ENCODE peak calls at places on chromosomes 2 and 18, in five cellular contexts. L, K, Z, F and P are unnamed samples.

GRCh38 chr18:23146861-23147469 is 11.7 kb downstream of the CABLES1 start:
- DNase-seq in K (no peak), L (no peak), F (peak), Z (no peak), P (no peak)

GRCh38 chr2:226172939-226173338 is 626.7 kb downstream of the IRS1 start:
- DNase-seq in K (no peak), Z (no peak), F (no peak), L (no peak), P (no peak)

GRCh38 chr2:83689402-83689801 is 769.7 kb downstream of the SUCLG1 start:
- DNase-seq in L (no peak), K (no peak), F (no peak), Z (no peak), P (no peak)

GRCh38 chr2:135791418-135792190 is 45.4 kb downstream of the LCT start:
- DNase-seq in K (peak), L (no peak), Z (no peak), F (no peak), P (no peak)

GRCh38 chr2:127560201-127560928 is 24.9 kb downstream of the MYO7B start:
- DNase-seq in F (peak), K (no peak), L (peak), Z (no peak), P (no peak)

GRCh38 chr2:75994759-75995158 is 284.0 kb upstream of the GCFC2 start:
- DNase-seq in Z (no peak), K (no peak), L (no peak), F (peak), P (no peak)

GRCh38 chr2:39464867-39465266 is 27.8 kb upstream of the MAP4K3 start:
- DNase-seq in L (no peak), Z (no peak), F (no peak), K (no peak), P (no peak)

GRCh38 chr2:186533717-186534116 is 47.7 kb downstream of the ZC3H15 start:
- DNase-seq in K (no peak), F (peak), Z (no peak), L (no peak), P (no peak)

GRCh38 chr2:144156736-144157645 is 362.9 kb downstream of the ZEB2 start:
- DNase-seq in K (no peak), F (no peak), Z (no peak), L (no peak), P (no peak)

GRCh38 chr2:53475766-53476165 is 291.8 kb upstream of the CHAC2 start:
- DNase-seq in F (no peak), L (no peak), Z (no peak), K (no peak), P (no peak)

GRCh38 chr2:190800528-190800927 is 80.1 kb upstream of the GLS start:
- DNase-seq in L (no peak), K (no peak), F (no peak), Z (no peak), P (no peak)

GRCh38 chr2:219460424-219460926 is 25.8 kb downstream of the SPEG start:
- DNase-seq in K (peak), F (no peak), Z (no peak), L (no peak), P (no peak)

GRCh38 chr18:11872479-11873136 is 21.4 kb downstream of the CHMP1B start:
- DNase-seq in Z (no peak), F (peak), K (peak), L (peak), P (no peak)

GRCh38 chr2:8821276-8822217 is 15.9 kb downstream of the KIDINS220 start:
- DNase-seq in Z (no peak), K (no peak), L (no peak), F (peak), P (no peak)

GRCh38 chr2:84723831-84724230 is 157.1 kb downstream of the TRABD2A start:
- DNase-seq in L (no peak), F (no peak), Z (no peak), K (peak), P (no peak)

GRCh38 chr18:48042431-48042830 is 112.0 kb upstream of the SMAD2 start:
- DNase-seq in F (no peak), K (no peak), Z (no peak), L (no peak), P (no peak)

GRCh38 chr2:120763931-120764330 is 28.3 kb downstream of the GLI2 start:
- DNase-seq in F (no peak), L (no peak), Z (no peak), K (no peak), P (no peak)

GRCh38 chr2:16275131-16275530 is 334.8 kb downstream of the MYCN start:
- DNase-seq in Z (no peak), L (no peak), F (no peak), K (no peak), P (no peak)

GRCh38 chr2:152468832-152469692 is 134.1 kb downstream of the FMNL2 start:
- DNase-seq in Z (no peak), L (no peak), K (peak), F (no peak), P (no peak)

GRCh38 chr2:149991576-149991975 is 404.0 kb upstream of the MMADHC start:
- DNase-seq in L (no peak), K (no peak), F (peak), Z (no peak), P (no peak)

GRCh38 chr2:12265646-12266045 is 451.1 kb upstream of the TRIB2 start:
- DNase-seq in F (no peak), L (no peak), K (no peak), Z (no peak), P (no peak)

GRCh38 chr2:190791983-190792575 is 88.5 kb upstream of the GLS start:
- DNase-seq in L (no peak), Z (no peak), F (no peak), K (no peak), P (no peak)

GRCh38 chr2:36708119-36708741 is 11.7 kb downstream of the VIT start:
- DNase-seq in K (peak), Z (no peak), L (no peak), F (no peak), P (no peak)

GRCh38 chr2:128465246-128466170 is 146.8 kb upstream of the HS6ST1 start:
- DNase-seq in F (no peak), L (peak), Z (no peak), K (peak), P (no peak)

GRCh38 chr2:198546091-198546490 is 741.7 kb downstream of the PLCL1 start:
- DNase-seq in F (peak), L (no peak), Z (no peak), K (no peak), P (no peak)

GRCh38 chr2:48728827-48729226 is 26.7 kb downstream of the LHCGR start:
- DNase-seq in F (no peak), Z (no peak), K (no peak), L (no peak), P (no peak)

GRCh38 chr2:163198007-163198406 is 359.4 kb upstream of the KCNH7 start:
- DNase-seq in F (no peak), K (no peak), Z (no peak), L (no peak), P (no peak)

GRCh38 chr2:236171213-236172201 is 3.3 kb upstream of the GBX2 start:
- DNase-seq in K (no peak), Z (no peak), F (no peak), L (no peak), P (no peak)

GRCh38 chr18:57768557-57769326 is 34.4 kb downstream of the ATP8B1 start:
- DNase-seq in K (no peak), F (no peak), Z (no peak), L (no peak), P (no peak)

DNA sequence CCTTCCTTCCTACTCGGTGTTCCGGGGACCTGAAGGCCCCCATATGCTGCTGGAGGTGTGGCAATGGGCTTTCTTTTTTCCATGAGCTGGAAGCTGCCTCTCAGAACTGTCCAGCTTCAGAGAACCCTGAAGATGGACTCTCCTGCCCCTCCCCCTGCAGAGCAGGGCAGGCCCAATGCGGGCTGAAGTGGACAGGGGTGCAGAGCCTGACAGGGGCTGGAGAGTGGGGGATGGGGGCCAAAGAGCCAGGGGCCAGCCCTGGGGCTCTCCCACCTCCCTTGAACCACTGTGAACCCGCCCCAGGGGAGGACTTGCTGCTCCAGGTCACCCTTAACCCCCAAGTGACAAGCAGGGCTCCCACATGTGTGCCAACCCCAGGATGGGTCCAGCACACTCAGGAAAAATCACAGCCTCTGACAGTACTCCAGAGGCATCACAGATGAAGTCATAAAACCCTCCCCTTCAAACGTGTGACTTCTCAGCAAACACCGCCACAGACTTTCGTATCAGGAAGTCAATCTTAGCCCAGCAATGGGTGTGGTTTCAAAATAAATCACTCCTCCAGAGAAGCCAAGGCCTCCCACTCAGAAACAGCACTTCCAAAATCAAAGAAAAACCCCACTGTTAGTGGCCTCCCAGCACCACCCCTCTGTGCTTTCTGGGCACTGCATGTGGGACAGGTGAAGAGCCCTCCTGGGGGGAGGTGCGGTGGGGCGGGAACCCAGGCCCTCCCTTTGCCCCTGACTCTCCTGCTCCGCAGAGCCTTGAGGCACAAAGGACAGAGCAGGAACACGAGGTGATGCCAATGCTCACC is 135.8 kb downstream of the HDAC4 start:
- DNase-seq in Z (peak), L (peak), F (no peak), K (no peak), P (peak)
- TF ChIP-seq POLR2AphosphoS5 in Z (no peak), L (peak), F (no peak), K (peak), P (no peak)

DNA sequence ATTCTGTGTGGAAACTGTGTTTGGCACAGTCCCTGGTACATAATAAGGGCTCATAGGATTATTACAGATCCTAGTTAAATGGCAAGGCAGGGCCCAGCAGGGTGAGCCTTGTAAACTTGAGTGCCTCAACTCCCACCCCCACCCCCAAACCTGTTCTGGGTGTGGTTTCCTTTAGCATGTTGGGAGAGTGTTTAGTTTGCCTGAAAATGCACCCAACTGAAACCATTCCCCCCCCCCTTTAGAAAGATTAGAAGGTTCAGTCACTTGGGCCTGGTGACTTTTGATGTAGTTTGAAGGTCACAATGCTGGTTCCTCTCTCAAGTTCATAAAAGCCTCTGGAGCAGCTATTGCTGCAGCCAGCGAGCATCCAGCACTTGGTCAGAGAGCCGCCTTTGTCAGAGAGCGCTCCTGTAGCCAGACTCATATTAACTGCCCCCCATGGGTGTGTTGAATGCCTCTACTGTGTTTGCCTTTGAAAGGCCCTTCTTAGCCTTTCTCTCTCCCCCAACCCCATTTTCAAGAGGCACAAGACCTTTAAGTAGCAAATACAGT is 113.7 kb downstream of the SPTBN1 start:
- DNase-seq in K (no peak), Z (no peak), F (no peak), L (peak), P (no peak)
- TF ChIP-seq POLR2A in K (no peak), Z (peak), F (peak), L (no peak), P (peak)

GRCh38 chr2:238776003-238776640 is 71.8 kb upstream of the TWIST2 start:
- DNase-seq in K (peak), Z (no peak), L (no peak), F (no peak), P (no peak)

GRCh38 chr2:238775591-238775990 is 72.3 kb upstream of the TWIST2 start:
- DNase-seq in F (no peak), Z (no peak), L (no peak), K (peak), P (no peak)

GRCh38 chr2:238773472-238773871 is 74.4 kb upstream of the TWIST2 start:
- DNase-seq in L (no peak), F (no peak), Z (no peak), K (peak), P (no peak)

GRCh38 chr2:238774980-238775509 is 72.8 kb upstream of the TWIST2 start:
- DNase-seq in K (no peak), L (no peak), Z (no peak), F (peak), P (no peak)

DNA sequence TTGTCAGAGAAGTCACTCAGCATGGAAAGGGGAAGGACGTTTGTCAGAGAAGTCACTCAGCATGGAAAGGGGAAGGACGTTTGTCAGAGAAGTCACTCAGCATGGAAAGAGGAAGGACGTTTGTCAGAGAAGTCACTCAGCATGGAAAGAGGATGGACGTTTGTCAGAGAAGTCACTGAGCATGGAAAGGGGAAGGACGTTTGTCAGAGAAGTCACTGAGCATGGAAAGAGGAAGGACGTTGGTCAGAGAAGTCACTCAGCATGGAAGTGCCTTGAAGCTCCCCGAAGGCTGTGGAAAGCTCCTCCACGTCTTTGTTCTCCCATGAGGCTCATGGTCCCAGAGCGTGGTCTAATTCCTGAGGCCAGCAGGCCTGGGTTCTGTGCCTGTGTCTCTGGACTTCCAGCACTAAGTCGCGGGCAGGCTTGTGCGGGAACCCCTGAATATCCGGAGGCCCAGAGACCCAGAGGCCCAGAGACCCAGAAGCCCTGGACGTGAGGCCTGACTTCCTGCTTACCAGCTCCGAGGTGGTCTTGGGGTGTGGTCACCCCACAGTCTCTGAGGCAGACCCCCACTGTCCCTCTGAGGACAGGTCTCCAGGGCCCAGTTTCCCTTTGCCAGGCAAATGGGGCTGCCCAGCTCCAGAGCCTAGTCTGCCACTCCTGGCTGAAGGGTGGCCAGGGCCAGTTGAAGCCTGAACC is 70.4 kb upstream of the TWIST2 start:
- DNase-seq in L (no peak), Z (no peak), F (no peak), K (peak), P (no peak)
- TF ChIP-seq POLR2AphosphoS5 in L (no peak), Z (no peak), F (no peak), K (no peak), P (no peak)

DNA sequence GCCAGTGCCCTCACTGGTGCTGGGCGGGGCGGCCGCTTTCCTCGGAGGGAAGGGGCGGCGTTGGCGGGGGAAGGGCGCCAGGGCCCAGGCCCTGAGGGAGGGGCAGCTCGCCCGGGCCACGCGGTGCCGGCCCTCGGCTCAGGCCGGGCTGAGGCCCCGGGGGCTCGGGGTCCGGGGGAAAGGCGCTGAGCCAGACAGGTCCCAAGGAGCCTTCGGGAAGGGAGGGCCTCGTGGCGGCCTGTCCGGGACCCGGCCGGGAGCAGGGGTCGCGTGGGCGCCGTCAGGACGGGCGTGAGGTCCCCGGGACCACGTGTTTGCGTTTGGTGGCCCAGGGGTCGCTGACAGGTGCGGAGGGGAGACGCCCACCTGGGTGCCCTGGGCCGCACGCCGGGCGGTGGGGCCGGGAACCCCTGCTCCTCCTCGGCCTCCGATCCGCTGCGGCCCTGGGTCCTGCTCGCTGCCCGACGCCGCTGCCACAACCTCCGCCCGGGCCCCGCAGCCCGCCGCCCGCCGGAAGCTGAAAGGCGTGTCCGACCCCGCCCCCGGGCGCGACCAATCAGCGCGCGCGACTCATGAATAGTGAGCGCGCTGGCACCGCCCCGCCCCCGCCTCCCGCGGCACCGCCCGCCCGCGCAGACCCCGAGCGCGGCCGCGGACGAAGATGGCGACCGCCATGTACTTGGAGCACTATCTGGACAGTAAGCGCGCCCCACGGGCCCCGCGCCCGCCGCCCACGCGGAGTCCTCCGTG is at the start of gene ING5:
- DNase-seq in L (peak), F (peak), K (peak), Z (peak), P (peak)
- TF ChIP-seq POLR2A in L (peak), F (peak), K (peak), Z (no peak), P (peak)